ENCODE peak calls at places on chromosomes 2 and 18, in nine cellular contexts. A, G, S, B, J, W, O, I and N are unnamed samples.

GRCh38 chr2:133417410-133417809 is 150.9 kb downstream of the NCKAP5 start:
- DNase-seq in A (peak), G (no peak), S (no peak), B (no peak), J (no peak), W (no peak), O (no peak), I (no peak), N (no peak)

GRCh38 chr2:223297788-223298187 is 245.8 kb downstream of the KCNE4 start:
- DNase-seq in A (no peak), G (no peak), S (no peak), B (no peak), J (no peak), W (no peak), O (no peak), I (no peak), N (no peak)

GRCh38 chr2:12714391-12715221 is 2.1 kb upstream of the TRIB2 start:
- DNase-seq in A (no peak), G (peak), S (no peak), B (no peak), J (no peak), W (peak), O (no peak), I (peak), N (no peak)

GRCh38 chr18:1246827-1247226 is 342.2 kb downstream of the ADCYAP1 start:
- DNase-seq in A (no peak), G (no peak), S (no peak), B (no peak), J (no peak), W (no peak), O (no peak), I (no peak), N (no peak)

GRCh38 chr2:157611110-157611509 is 17.6 kb downstream of the ACVR1C start:
- DNase-seq in A (no peak), G (no peak), S (no peak), B (no peak), J (no peak), W (no peak), O (no peak), I (no peak), N (no peak)

GRCh38 chr2:42859006-42859552 is 66.7 kb upstream of the HAAO start:
- DNase-seq in A (peak), G (peak), S (peak), B (no peak), J (peak), W (peak), O (peak), I (no peak), N (peak)

GRCh38 chr2:200408428-200409311 is 101.2 kb downstream of the KCTD18 start:
- DNase-seq in A (no peak), G (peak), S (peak), B (no peak), J (peak), W (peak), O (no peak), I (no peak), N (no peak)

GRCh38 chr2:30647752-30648442 is 159.3 kb downstream of the CAPN13 start:
- DNase-seq in A (no peak), G (no peak), S (no peak), B (no peak), J (no peak), W (no peak), O (no peak), I (no peak), N (no peak)

GRCh38 chr18:45657357-45658335 is 42.4 kb downstream of the SLC14A2 start:
- DNase-seq in A (no peak), G (no peak), S (no peak), B (no peak), J (no peak), W (peak), O (no peak), I (no peak), N (no peak)

GRCh38 chr2:36352711-36353110 is 2.9 kb upstream of the CRIM1 start:
- DNase-seq in A (no peak), G (peak), S (no peak), B (no peak), J (no peak), W (peak), O (peak), I (no peak), N (no peak)
- TF ChIP-seq CTCF in A (no peak), G (no peak), S (no peak), B (peak), J (no peak), W (peak), O (peak), I (no peak), N (no peak)

DNA sequence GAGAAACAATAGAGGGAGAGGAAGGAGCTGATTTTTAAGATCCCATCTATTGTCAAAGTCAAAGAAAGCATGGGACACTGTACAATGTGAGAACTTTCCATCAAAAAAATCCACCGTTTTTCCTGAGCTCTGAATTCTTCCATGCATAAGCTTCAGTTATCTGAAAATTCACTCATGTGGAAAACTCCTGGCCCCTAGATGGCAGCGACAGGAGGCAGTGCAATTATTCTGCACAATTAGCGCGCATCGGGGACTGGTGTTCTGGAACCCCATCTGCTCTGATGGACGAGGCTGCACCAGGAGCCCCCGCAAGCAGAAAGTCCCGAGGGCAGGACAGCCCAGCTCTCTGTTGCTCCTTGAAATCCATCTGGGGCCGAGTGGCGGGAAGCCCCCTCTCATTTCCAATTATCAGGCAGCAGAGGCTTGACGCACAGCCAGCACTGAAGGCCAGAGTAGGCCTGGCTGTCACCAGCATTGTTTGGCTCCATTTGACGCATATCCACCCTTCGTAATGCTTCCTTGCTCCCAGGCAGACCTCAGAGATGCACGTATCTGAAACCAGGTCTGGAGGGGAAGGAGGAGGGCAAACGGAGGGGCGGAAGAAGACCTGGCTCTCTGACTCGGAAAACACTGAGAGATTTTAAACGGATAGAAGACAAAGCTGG is 70.0 kb downstream of the TNS1 start:
- DNase-seq in A (no peak), G (no peak), S (no peak), B (no peak), J (no peak), W (peak), O (peak), I (no peak), N (no peak)
- TF ChIP-seq CTCF in A (peak), G (peak), S (no peak), B (no peak), J (peak), W (peak), O (no peak), I (no peak), N (no peak)

GRCh38 chr2:28956890-28957289 is 24.2 kb upstream of the TOGARAM2 start:
- DNase-seq in A (peak), G (no peak), S (no peak), B (no peak), J (no peak), W (peak), O (no peak), I (no peak), N (no peak)
- TF ChIP-seq CTCF in A (peak), G (peak), S (peak), B (peak), J (peak), W (peak), O (peak), I (no peak), N (peak)

GRCh38 chr2:99190548-99190947 is 9.6 kb downstream of the MRPL30 start:
- DNase-seq in A (no peak), G (no peak), S (no peak), B (no peak), J (no peak), W (no peak), O (no peak), I (no peak), N (no peak)
- TF ChIP-seq CTCF in A (peak), G (peak), S (no peak), B (no peak), J (no peak), W (no peak), O (no peak), I (no peak), N (no peak)